ENCODE peak calls at places on chromosomes 3 and 15, in eight cellular contexts. M is amniotic epithelial cell; R is cardiac fibroblast; L is NCI-H510A treated with DMSO at 0.1 percent for 48 hours; P is ELR; O is stimulated activated CD4-positive, alpha-beta T cell treated with anti-CD3 and anti-CD28 coated beads, TNF-alpha, amount 100 ng/mL, for 4 hours; S is T follicular helper cell; I is activated T-cell treated with anti-CD3 and anti-CD28 coated beads for 24 hours. Y is an unnamed sample.
A peak's percentile ranks its signal among the peaks of the same experiment; 100 is the strongest.

GRCh38 chr15:60679256-60679655 is 200.3 kb upstream of the ICE2 start:
- DNase-seq in M (peak; percentile 93), I (no peak), O (no peak), S (no peak), P (no peak), L (no peak), R (no peak), Y (no peak)

GRCh38 chr3:188889070-188889491 is 282.7 kb upstream of the TPRG1 start:
- DNase-seq in L (no peak), S (no peak), P (no peak), I (no peak), M (no peak), R (no peak), O (no peak), Y (no peak)

GRCh38 chr3:10817506-10817905 is 1.5 kb downstream of the SLC6A11 start:
- DNase-seq in O (no peak), L (no peak), I (no peak), S (no peak), P (no peak), M (no peak), R (no peak), Y (no peak)

GRCh38 chr3:112512320-112512719 is 13.0 kb upstream of the BTLA start:
- DNase-seq in R (no peak), L (no peak), I (no peak), O (no peak), S (no peak), P (peak; percentile 14), M (no peak), Y (no peak)

GRCh38 chr3:161028485-161029018 is 76.6 kb downstream of the B3GALNT1 start:
- DNase-seq in L (peak; percentile 35), P (no peak), R (no peak), O (no peak), S (no peak), M (peak; percentile 13), I (no peak), Y (no peak)

GRCh38 chr15:71970435-71970834 is 147.5 kb downstream of the MYO9A start:
- DNase-seq in R (no peak), O (no peak), I (no peak), M (no peak), S (no peak), P (no peak), L (no peak), Y (no peak)

GRCh38 chr3:182947892-182948291 is 32.4 kb downstream of the DCUN1D1 start:
- DNase-seq in S (no peak), I (no peak), M (no peak), P (peak; percentile 25), R (no peak), L (no peak), O (no peak), Y (no peak)

GRCh38 chr3:170089862-170090600 is 52.2 kb downstream of the GPR160 start:
- DNase-seq in M (peak; percentile 10), O (no peak), L (no peak), P (no peak), I (no peak), S (no peak), R (peak; percentile 24), Y (no peak)

GRCh38 chr3:129016366-129016724 is 15.2 kb downstream of the EFCC1 start:
- DNase-seq in O (no peak), P (no peak), L (peak; percentile 76), I (peak; percentile 26), R (no peak), S (peak; percentile 43), M (no peak), Y (no peak)

GRCh38 chr15:60720493-60721231 is 241.7 kb upstream of the ICE2 start:
- DNase-seq in I (peak; percentile 57), P (no peak), R (no peak), S (peak; percentile 20), L (peak; percentile 4), O (peak; percentile 22), M (no peak), Y (no peak)

Y was measured in stromal cell of bone marrow.